ENCODE peak calls at places on chromosomes 3 and 15, in six cellular contexts. O is uterus, G is tibial nerve, V is cardiac muscle cell, U is hepatocyte, Z is cardiac fibroblast. E is an unnamed sample.

GRCh38 chr15:56734013-56734625 is 810 bp upstream of the ZNF280D start:
- DNase-seq in O (no peak), U (no peak), G (no peak), V (no peak), Z (no peak), E (no peak)

GRCh38 chr15:45635191-45635638 is 386 bp downstream of the SQOR start:
- DNase-seq in Z (peak; percentile 21), G (peak; percentile 38), O (peak; percentile 50), V (no peak), U (peak; percentile 78), E (peak; percentile 77)

GRCh38 chr3:177589041-177589650 is 391.9 kb upstream of the TBL1XR1 start:
- DNase-seq in Z (no peak), O (no peak), G (no peak), V (peak; percentile 39), U (no peak), E (no peak)

GRCh38 chr3:181919375-181919774 is 207.7 kb downstream of the SOX2 start:
- DNase-seq in G (no peak), Z (no peak), O (no peak), V (no peak), U (no peak), E (no peak)

GRCh38 chr15:50764331-50765201 is 940 bp downstream of the SPPL2A start:
- DNase-seq in O (no peak), V (peak; percentile 29), Z (peak; percentile 20), U (no peak), G (no peak), E (no peak)

GRCh38 chr15:87033056-87033455 is 953.4 kb downstream of the AGBL1 start:
- DNase-seq in O (no peak), Z (peak; percentile 5), V (peak; percentile 12), G (no peak), U (peak; percentile 11), E (no peak)

GRCh38 chr3:44013967-44014366 is 227.7 kb upstream of the TOPAZ1 start:
- DNase-seq in G (no peak), O (no peak), V (no peak), Z (no peak), U (no peak), E (no peak)

GRCh38 chr15:73414876-73415275 is 28.1 kb upstream of the REC114 start:
- DNase-seq in G (no peak), U (no peak), Z (no peak), V (no peak), O (no peak), E (no peak)

GRCh38 chr3:88057650-88058321 is 1.0 kb downstream of the CGGBP1 start:
- DNase-seq in G (no peak), V (peak; percentile 54), U (peak; percentile 30), Z (peak; percentile 51), O (no peak), E (peak; percentile 9)

GRCh38 chr3:124887177-124887995 is at the start of gene ITGB5:
- DNase-seq in G (peak; percentile 54), U (peak; percentile 91), Z (peak; percentile 85), O (peak; percentile 83), V (peak; percentile 89), E (peak; percentile 84)

GRCh38 chr3:79976466-79976865 is 208.7 kb upstream of the ROBO1 start:
- DNase-seq in V (no peak), G (no peak), U (no peak), O (no peak), Z (no peak), E (no peak)

GRCh38 chr3:59866076-59866475 is 816.3 kb upstream of the CFAP20DC start:
- DNase-seq in V (no peak), Z (no peak), O (no peak), G (no peak), U (no peak), E (no peak)

GRCh38 chr3:184601576-184602405 is 40.2 kb downstream of the EPHB3 start:
- DNase-seq in O (no peak), V (no peak), U (no peak), Z (no peak), G (no peak), E (no peak)

GRCh38 chr3:140432176-140432753 is 245.6 kb upstream of the TRIM42 start:
- DNase-seq in O (no peak), V (no peak), Z (no peak), G (no peak), U (no peak), E (no peak)

GRCh38 chr3:178671261-178672191 is 135.3 kb downstream of the KCNMB2 start:
- DNase-seq in Z (peak; percentile 74), U (peak; percentile 30), G (no peak), V (peak; percentile 81), O (no peak), E (no peak)

GRCh38 chr3:13556214-13556613 is 7.3 kb downstream of the FBLN2 start:
- DNase-seq in G (no peak), U (peak; percentile 51), V (no peak), Z (no peak), O (no peak), E (no peak)

GRCh38 chr3:142028174-142028833 is 121.0 kb downstream of the TFDP2 start:
- DNase-seq in V (peak; percentile 86), U (peak; percentile 71), Z (peak; percentile 88), O (peak; percentile 34), G (no peak), E (peak; percentile 28)

GRCh38 chr3:66666362-66666761 is 165.5 kb upstream of the LRIG1 start:
- DNase-seq in O (no peak), Z (no peak), U (no peak), V (no peak), G (no peak), E (no peak)

GRCh38 chr3:177426151-177426904 is 229.0 kb upstream of the TBL1XR1 start:
- DNase-seq in Z (no peak), O (no peak), G (no peak), U (no peak), V (no peak), E (no peak)

GRCh38 chr15:65660927-65661326 is 39.2 kb downstream of the SLC24A1 start:
- DNase-seq in V (peak; percentile 40), G (no peak), U (no peak), Z (no peak), O (no peak), E (no peak)

GRCh38 chr15:99981223-99981647 is 248.0 kb upstream of the LYSMD4 start:
- DNase-seq in O (no peak), V (no peak), G (no peak), Z (no peak), U (no peak), E (no peak)

GRCh38 chr3:114471478-114471877 is 177.7 kb downstream of the TIGIT start:
- DNase-seq in Z (no peak), V (no peak), G (no peak), O (no peak), U (no peak), E (no peak)

GRCh38 chr3:72141264-72141663 is 356.3 kb upstream of the PROK2 start:
- DNase-seq in Z (no peak), V (no peak), U (no peak), O (no peak), G (no peak), E (no peak)

GRCh38 chr15:88913850-88914169 is 631 bp upstream of the MFGE8 start:
- DNase-seq in O (no peak), U (no peak), Z (no peak), V (no peak), G (no peak), E (no peak)

GRCh38 chr15:55627730-55628368 is 39.7 kb upstream of the PYGO1 start:
- DNase-seq in U (peak; percentile 80), O (peak; percentile 51), V (peak; percentile 90), Z (peak; percentile 86), G (no peak), E (peak; percentile 82)

GRCh38 chr15:48553559-48553958 is 92.0 kb downstream of the FBN1 start:
- DNase-seq in V (peak; percentile 52), O (no peak), Z (peak; percentile 55), U (no peak), G (no peak), E (no peak)

GRCh38 chr15:48555244-48555804 is 90.2 kb downstream of the FBN1 start:
- DNase-seq in U (peak; percentile 43), G (no peak), O (no peak), V (peak; percentile 66), Z (peak; percentile 65), E (no peak)

GRCh38 chr15:48556159-48556897 is 89.2 kb downstream of the FBN1 start:
- DNase-seq in G (no peak), V (no peak), U (no peak), Z (no peak), O (no peak), E (no peak)

GRCh38 chr15:48550822-48551525 is 94.5 kb downstream of the FBN1 start:
- DNase-seq in U (no peak), Z (peak; percentile 44), G (no peak), V (no peak), O (no peak), E (no peak)

DNA sequence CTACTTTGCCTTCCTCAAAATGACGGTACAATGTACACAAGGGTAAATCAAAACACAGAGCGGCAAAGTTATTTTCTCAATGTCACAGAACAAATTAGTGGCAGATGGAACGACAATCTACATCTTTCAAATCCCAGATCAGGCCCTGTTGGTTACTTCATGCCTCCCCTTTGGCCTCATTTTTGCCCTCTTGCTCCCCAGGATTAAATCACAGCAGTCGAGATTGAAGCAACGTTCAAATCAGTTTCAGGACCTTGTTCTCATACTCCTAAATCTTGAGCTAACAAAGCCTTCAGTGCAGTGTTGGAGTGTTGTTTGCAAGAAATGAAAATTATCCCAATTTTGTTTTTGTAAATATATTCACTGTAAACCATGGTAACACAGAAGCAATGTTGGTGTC is 91.4 kb downstream of the FBN1 start:
- DNase-seq in V (no peak), G (no peak), Z (no peak), U (no peak), O (no peak), E (no peak)
- H3K4me3 ChIP-seq in V (no peak overlapping the region), G (no peak overlapping the region), Z (no peak overlapping the region), U (no peak overlapping the region), O (no peak overlapping the region), E (no peak overlapping the region)

GRCh38 chr3:132205609-132206008 is 111.6 kb upstream of the ACP3 start:
- DNase-seq in G (no peak), Z (no peak), O (no peak), U (no peak), V (no peak), E (no peak)

GRCh38 chr3:132210476-132211346 is 106.5 kb upstream of the ACP3 start:
- DNase-seq in G (no peak), Z (no peak), U (peak; percentile 55), V (no peak), O (no peak), E (peak; percentile 35)

GRCh38 chr3:132211896-132212295 is 105.3 kb upstream of the ACP3 start:
- DNase-seq in O (no peak), Z (peak; percentile 20), V (peak; percentile 70), G (no peak), U (no peak), E (no peak)

GRCh38 chr3:132203889-132204596 is 113.2 kb upstream of the ACP3 start:
- DNase-seq in Z (no peak), V (no peak), U (no peak), G (no peak), O (no peak), E (no peak)

GRCh38 chr3:132209860-132210259 is 107.3 kb upstream of the ACP3 start:
- DNase-seq in U (no peak), V (no peak), O (no peak), Z (no peak), G (no peak), E (no peak)
- TF ChIP-seq CTCF in U (no peak), V (no peak), O (no peak), Z (no peak), G (no peak), E (no peak)

GRCh38 chr3:167917969-167918368 is 177.8 kb downstream of the GOLIM4 start:
- DNase-seq in V (no peak), U (no peak), G (no peak), O (no peak), Z (no peak), E (no peak)
- H3K4me3 ChIP-seq in V (no peak overlapping the region), U (no peak overlapping the region), G (no peak overlapping the region), O (no peak overlapping the region), Z (no peak overlapping the region), E (no peak overlapping the region)

GRCh38 chr3:73432723-73433032 is 192.1 kb downstream of the PDZRN3 start:
- DNase-seq in V (no peak), U (no peak), G (no peak), Z (no peak), O (no peak), E (no peak)
- TF ChIP-seq CTCF in V (no peak), U (no peak), G (peak; percentile 1), Z (no peak), O (no peak), E (peak; percentile 8)

E was measured in adrenal gland.